ENCODE peak calls at places on chromosomes 16 and 17, in five cellular contexts. Q is body of pancreas, L is uterus, J is esophagus muscularis mucosa, B is ovary. P is an unnamed sample.

GRCh38 chr17:50604470-50604869 is 30.2 kb upstream of the ABCC3 start:
- DNase-seq in Q (peak; percentile 39), L (peak; percentile 65), J (no peak), B (peak; percentile 94), P (peak; percentile 86)

GRCh38 chr16:53224932-53225533 is 170.2 kb downstream of the CHD9 start:
- DNase-seq in Q (no peak), L (no peak), J (no peak), B (no peak), P (no peak)

GRCh38 chr16:73019456-73020362 is 28.2 kb downstream of the ZFHX3 start:
- DNase-seq in Q (peak; percentile 45), L (no peak), J (no peak), B (no peak), P (peak; percentile 65)

GRCh38 chr17:21524211-21524591 is 148.0 kb downstream of the KCNJ12 start:
- DNase-seq in Q (no peak), L (no peak), J (no peak), B (no peak), P (no peak)

GRCh38 chr16:11533588-11533987 is 53.1 kb downstream of the LITAF start:
- DNase-seq in Q (no peak), L (no peak), J (no peak), B (no peak), P (no peak)

GRCh38 chr16:84144301-84144858 is 597 bp downstream of the HSDL1 start:
- DNase-seq in Q (peak; percentile 18), L (no peak), J (no peak), B (peak; percentile 19), P (no peak)

GRCh38 chr16:81158964-81159363 is 62.8 kb upstream of the GCSH start:
- DNase-seq in Q (no peak), L (no peak), J (no peak), B (no peak), P (no peak)

GRCh38 chr17:77312786-77313599 is 172.2 kb downstream of the SEC14L1 start:
- DNase-seq in Q (peak; percentile 40), L (peak; percentile 65), J (no peak), B (peak; percentile 89), P (peak; percentile 80)

GRCh38 chr17:77281024-77281903 is 140.5 kb downstream of the SEC14L1 start:
- DNase-seq in Q (peak; percentile 74), L (no peak), J (no peak), B (peak; percentile 51), P (peak; percentile 76)

GRCh38 chr17:74715144-74715543 is 2.4 kb upstream of the CD300LF start:
- DNase-seq in Q (no peak), L (no peak), J (no peak), B (no peak), P (no peak)

GRCh38 chr16:75097941-75098897 is 18.4 kb downstream of the LDHD start:
- DNase-seq in Q (no peak), L (no peak), J (no peak), B (no peak), P (no peak)

GRCh38 chr17:33873218-33873617 is 381.9 kb upstream of the CCL2 start:
- DNase-seq in Q (no peak), L (no peak), J (no peak), B (no peak), P (no peak)

GRCh38 chr17:71237903-71238538 is 882.8 kb upstream of the SOX9 start:
- DNase-seq in Q (no peak), L (no peak), J (no peak), B (no peak), P (no peak)

GRCh38 chr16:77736879-77737278 is 14.6 kb downstream of the NUDT7 start:
- DNase-seq in Q (no peak), L (no peak), J (no peak), B (no peak), P (no peak)

GRCh38 chr17:70168044-70168978 is 1.0 kb upstream of the KCNJ2 start:
- DNase-seq in Q (peak; percentile 60), L (peak; percentile 31), J (peak; percentile 93), B (peak; percentile 43), P (peak; percentile 73)

GRCh38 chr16:4991754-4992153 is 33.6 kb downstream of the SEC14L5 start:
- DNase-seq in Q (no peak), L (no peak), J (no peak), B (no peak), P (no peak)

GRCh38 chr17:77696151-77696719 is 262.3 kb upstream of the TNRC6C start:
- DNase-seq in Q (no peak), L (no peak), J (no peak), B (no peak), P (no peak)

GRCh38 chr17:77327566-77328463 is 187.0 kb downstream of the SEC14L1 start:
- DNase-seq in Q (no peak), L (no peak), J (no peak), B (peak; percentile 8), P (peak; percentile 62)

GRCh38 chr17:7686221-7687071 is 844 bp downstream of the TP53 start:
- DNase-seq in Q (peak; percentile 69), L (peak; percentile 77), J (peak; percentile 95), B (peak; percentile 80), P (peak; percentile 88)

GRCh38 chr17:7688808-7689316 is 585 bp downstream of the WRAP53 start:
- DNase-seq in Q (no peak), L (no peak), J (no peak), B (no peak), P (peak; percentile 60)

GRCh38 chr17:7687072-7687907 is at the start of gene TP53:
- DNase-seq in Q (peak; percentile 95), L (peak; percentile 92), J (peak; percentile 96), B (peak; percentile 88), P (peak; percentile 95)

GRCh38 chr17:7685533-7686220 is 1.6 kb downstream of the TP53 start:
- DNase-seq in Q (peak; percentile 93), L (peak; percentile 91), J (peak; percentile 97), B (peak; percentile 90), P (peak; percentile 96)

DNA sequence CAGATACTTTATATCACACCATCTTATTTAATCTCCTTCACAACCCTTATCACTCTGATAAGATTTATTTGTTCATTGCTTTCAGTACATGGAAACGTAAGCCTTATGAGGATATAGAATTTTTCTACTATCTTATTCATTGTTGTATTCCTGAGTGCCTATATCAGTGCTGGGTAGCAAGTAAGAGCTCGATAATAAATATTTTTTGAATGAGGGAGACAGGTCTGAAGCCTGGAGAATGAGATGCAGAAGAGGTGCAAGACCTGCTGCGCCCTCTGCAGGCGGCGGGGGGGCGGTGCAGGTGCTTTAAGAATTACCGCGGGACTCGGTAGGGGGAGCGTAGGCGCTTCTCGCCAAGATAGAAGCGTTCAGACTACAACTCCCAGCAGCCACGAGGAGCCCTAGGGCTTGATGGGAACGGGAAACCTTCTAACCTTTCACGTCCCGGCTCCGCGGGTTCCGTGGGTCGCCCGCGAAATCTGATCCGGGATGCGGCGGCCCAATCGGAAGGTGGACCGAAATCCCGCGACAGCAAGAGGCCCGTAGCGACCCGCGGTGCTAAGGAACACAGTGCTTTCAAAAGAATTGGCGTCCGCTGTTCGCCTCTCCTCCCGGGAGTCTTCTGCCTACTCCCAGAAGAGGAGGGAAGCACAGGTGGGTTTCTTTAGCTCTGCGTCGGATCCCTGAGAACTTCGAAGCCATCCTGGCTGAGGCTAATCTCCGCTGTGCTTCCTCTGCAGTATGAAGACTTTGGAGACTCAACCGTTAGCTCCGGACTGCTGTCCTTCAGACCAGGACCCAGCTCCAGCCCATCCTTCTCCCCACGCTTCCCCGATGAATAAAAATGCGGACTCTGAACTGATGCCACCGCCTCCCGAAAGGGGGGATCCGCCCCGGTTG is at the start of gene WRAP53:
- DNase-seq in Q (peak; percentile 98), L (peak; percentile 99), J (peak; percentile 99), B (peak; percentile 97), P (peak; percentile 99)
- TF ChIP-seq POLR2A in Q (no peak), L (peak; percentile 31), J (no peak), B (peak; percentile 17), P (no peak)

DNA sequence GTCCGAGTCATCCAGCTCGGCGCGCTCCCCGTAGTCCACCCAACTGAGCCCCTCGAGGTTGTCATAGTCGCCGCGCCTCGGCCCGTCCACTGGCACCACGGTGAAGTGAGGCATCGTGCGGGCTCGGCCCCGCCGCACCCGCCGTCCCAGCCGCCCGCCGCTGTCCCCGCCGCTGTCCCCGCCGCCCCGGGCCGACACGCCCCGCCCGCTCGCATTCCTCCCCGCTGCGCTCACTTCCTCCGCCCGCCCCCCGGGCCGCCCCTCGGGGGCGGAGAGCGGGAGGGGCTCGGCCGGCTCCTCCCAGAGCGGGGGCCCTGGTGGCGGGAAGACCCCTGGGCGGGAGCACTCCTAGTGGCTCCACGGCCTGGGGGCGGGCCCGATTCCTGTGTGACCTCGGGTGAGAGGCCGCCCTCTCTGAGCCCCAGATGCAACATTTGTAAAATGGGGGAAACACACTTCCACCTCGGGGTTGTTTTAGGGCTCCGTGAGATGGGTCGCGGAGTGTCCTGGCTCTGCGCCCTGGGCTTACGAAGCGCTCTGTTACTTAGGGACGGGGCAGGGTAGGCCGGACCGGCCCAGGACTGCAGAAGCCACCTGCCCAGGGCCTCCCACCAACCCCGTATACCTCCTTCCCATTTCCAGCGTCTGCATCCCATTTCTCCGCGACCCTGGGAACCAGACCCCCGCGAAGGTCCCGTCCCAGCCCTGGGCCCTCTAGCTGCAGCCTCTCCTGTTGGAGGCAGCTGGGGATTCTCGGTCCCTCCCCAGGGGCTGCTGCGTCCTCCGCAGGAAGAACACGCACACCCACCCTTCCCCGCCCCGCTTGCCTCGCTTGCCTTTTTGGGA is at the start of gene SLC12A4:
- DNase-seq in Q (peak; percentile 87), L (peak; percentile 87), J (no peak), B (peak; percentile 85), P (peak; percentile 94)
- TF ChIP-seq POLR2A in Q (peak; percentile 92), L (peak; percentile 99), J (peak; percentile 77), B (peak; percentile 93), P (peak; percentile 19)

DNA sequence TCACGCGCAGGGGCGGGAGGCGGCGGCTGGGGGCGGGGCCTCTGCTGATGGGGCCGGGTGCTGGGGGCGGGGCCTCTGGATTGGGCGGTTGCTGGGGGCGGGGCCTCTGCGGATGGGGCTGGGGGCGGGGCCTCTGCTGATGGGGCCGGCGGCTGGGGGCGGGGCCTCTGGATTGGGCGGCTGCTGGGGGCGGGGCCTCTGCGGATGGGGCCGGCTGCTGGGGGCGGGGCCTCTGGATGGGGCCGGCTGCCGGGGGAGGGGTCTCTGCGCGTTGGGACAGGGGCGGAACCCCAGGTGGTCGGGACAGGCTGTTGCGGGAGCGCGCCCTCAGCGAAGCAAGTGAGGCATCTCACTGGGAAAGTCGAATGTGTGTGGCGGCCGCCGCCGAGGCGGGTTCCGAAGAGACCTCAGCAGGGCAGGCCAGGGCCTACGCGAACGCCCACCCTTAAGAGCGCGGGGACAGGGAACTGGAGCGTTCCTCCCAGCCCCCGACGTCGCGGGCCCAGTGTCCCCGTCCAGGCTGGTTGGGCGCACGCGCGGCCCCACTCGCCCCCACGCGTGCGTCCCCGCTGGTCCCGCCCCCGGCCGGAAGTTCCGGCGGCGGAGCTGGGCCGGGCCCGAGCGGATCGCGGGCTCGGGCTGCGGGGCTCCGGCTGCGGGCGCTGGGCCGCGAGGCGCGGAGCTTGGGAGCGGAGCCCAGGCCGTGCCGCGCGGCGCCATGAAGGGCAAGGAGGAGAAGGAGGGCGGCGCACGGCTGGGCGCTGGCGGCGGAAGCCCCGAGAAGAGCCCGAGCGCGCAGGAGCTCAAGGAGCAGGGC is at the start of gene STUB1:
- DNase-seq in Q (peak; percentile 86), L (peak; percentile 90), J (peak; percentile 98), B (peak; percentile 89), P (peak; percentile 95)
- TF ChIP-seq POLR2A in Q (peak; percentile 35), L (peak; percentile 88), J (no peak), B (peak; percentile 61), P (no peak)

GRCh38 chr17:851986-852385 is 69.8 kb downstream of the MRM3 start:
- DNase-seq in Q (no peak), L (no peak), J (no peak), B (no peak), P (no peak)

GRCh38 chr17:846901-847777 is 65.0 kb downstream of the MRM3 start:
- DNase-seq in Q (peak; percentile 22), L (no peak), J (no peak), B (no peak), P (no peak)

GRCh38 chr17:850086-850827 is 68.1 kb downstream of the MRM3 start:
- DNase-seq in Q (no peak), L (no peak), J (no peak), B (no peak), P (no peak)

GRCh38 chr17:848402-848801 is 66.2 kb downstream of the MRM3 start:
- DNase-seq in Q (no peak), L (no peak), J (no peak), B (no peak), P (no peak)

GRCh38 chr17:850828-851759 is 68.9 kb downstream of the MRM3 start:
- DNase-seq in Q (no peak), L (peak; percentile 49), J (no peak), B (peak; percentile 33), P (peak; percentile 81)
- TF ChIP-seq POLR2A in Q (no peak), L (peak; percentile 23), J (no peak), B (no peak), P (no peak)